ENCODE peak calls at places on chromosomes 3 and 15, in six cellular contexts. One of them, this sample, is unnamed.

GRCh38 chr3:123286308-123287023 is 84.7 kb downstream of the SEC22A start:
- DNase-seq in natural killer cell: no peak
- DNase-seq in GM20000: peak; percentile 79
- DNase-seq in mesothelial cell of epicardium: peak; percentile 70
- DNase-seq in colonic mucosa: peak; percentile 36
- DNase-seq in AG04449: no peak
- DNase-seq in this sample: no peak

GRCh38 chr3:117479095-117479494 is 769.5 kb downstream of the TUSC7 start:
- DNase-seq in AG04449: no peak
- DNase-seq in mesothelial cell of epicardium: no peak
- DNase-seq in GM20000: peak; percentile 2
- DNase-seq in colonic mucosa: no peak
- DNase-seq in natural killer cell: no peak
- DNase-seq in this sample: no peak

GRCh38 chr3:12952322-12953200 is 111.2 kb upstream of the RPL32 start:
- DNase-seq in mesothelial cell of epicardium: no peak
- DNase-seq in AG04449: no peak
- DNase-seq in GM20000: no peak
- DNase-seq in colonic mucosa: no peak
- DNase-seq in natural killer cell: no peak
- DNase-seq in this sample: no peak

GRCh38 chr3:112519424-112520001 is 20.2 kb upstream of the BTLA start:
- DNase-seq in GM20000: peak; percentile 58
- DNase-seq in colonic mucosa: peak; percentile 54
- DNase-seq in AG04449: peak; percentile 40
- DNase-seq in natural killer cell: no peak
- DNase-seq in mesothelial cell of epicardium: no peak
- DNase-seq in this sample: no peak

GRCh38 chr3:106913966-106914365 is 463.3 kb upstream of the CCDC54 start:
- DNase-seq in natural killer cell: no peak
- DNase-seq in mesothelial cell of epicardium: no peak
- DNase-seq in GM20000: no peak
- DNase-seq in colonic mucosa: no peak
- DNase-seq in AG04449: no peak
- DNase-seq in this sample: no peak

GRCh38 chr15:60179786-60180391 is 175.8 kb downstream of the FOXB1 start:
- DNase-seq in colonic mucosa: peak; percentile 25
- DNase-seq in GM20000: peak; percentile 23
- DNase-seq in AG04449: peak; percentile 9
- DNase-seq in mesothelial cell of epicardium: no peak
- DNase-seq in natural killer cell: no peak
- DNase-seq in this sample: no peak

GRCh38 chr3:65425880-65426279 is 612.8 kb downstream of the MAGI1 start:
- DNase-seq in colonic mucosa: no peak
- DNase-seq in natural killer cell: no peak
- DNase-seq in GM20000: no peak
- DNase-seq in AG04449: no peak
- DNase-seq in mesothelial cell of epicardium: no peak
- DNase-seq in this sample: no peak

GRCh38 chr3:24496529-24497482 is 2.2 kb upstream of the THRB start:
- DNase-seq in GM20000: peak; percentile 28
- DNase-seq in colonic mucosa: peak; percentile 82
- DNase-seq in mesothelial cell of epicardium: peak; percentile 53
- DNase-seq in natural killer cell: no peak
- DNase-seq in AG04449: no peak
- DNase-seq in this sample: no peak

GRCh38 chr15:90882781-90883525 is 1.4 kb upstream of the FES start:
- DNase-seq in GM20000: no peak
- DNase-seq in natural killer cell: no peak
- DNase-seq in AG04449: no peak
- DNase-seq in mesothelial cell of epicardium: no peak
- DNase-seq in colonic mucosa: no peak
- DNase-seq in this sample: no peak

GRCh38 chr3:13549513-13550256 is 760 bp downstream of the FBLN2 start:
- DNase-seq in colonic mucosa: no peak
- DNase-seq in natural killer cell: peak; percentile 26
- DNase-seq in AG04449: no peak
- DNase-seq in GM20000: no peak
- DNase-seq in mesothelial cell of epicardium: no peak
- DNase-seq in this sample: no peak

GRCh38 chr3:49867400-49867799 is 2.3 kb downstream of the CAMKV start:
- DNase-seq in GM20000: no peak
- DNase-seq in natural killer cell: no peak
- DNase-seq in AG04449: no peak
- DNase-seq in mesothelial cell of epicardium: no peak
- DNase-seq in colonic mucosa: no peak
- DNase-seq in this sample: no peak

GRCh38 chr3:82796765-82797164 is 1035.3 kb upstream of the GBE1 start:
- DNase-seq in mesothelial cell of epicardium: no peak
- DNase-seq in GM20000: no peak
- DNase-seq in natural killer cell: no peak
- DNase-seq in colonic mucosa: no peak
- DNase-seq in AG04449: no peak
- DNase-seq in this sample: no peak

GRCh38 chr3:82800248-82800647 is 1038.8 kb upstream of the GBE1 start:
- DNase-seq in natural killer cell: no peak
- DNase-seq in colonic mucosa: no peak
- DNase-seq in mesothelial cell of epicardium: no peak
- DNase-seq in AG04449: no peak
- DNase-seq in GM20000: no peak
- DNase-seq in this sample: no peak

GRCh38 chr3:82807781-82808180 is 1046.3 kb upstream of the GBE1 start:
- DNase-seq in mesothelial cell of epicardium: no peak
- DNase-seq in natural killer cell: no peak
- DNase-seq in AG04449: no peak
- DNase-seq in GM20000: no peak
- DNase-seq in colonic mucosa: no peak
- DNase-seq in this sample: no peak

DNA sequence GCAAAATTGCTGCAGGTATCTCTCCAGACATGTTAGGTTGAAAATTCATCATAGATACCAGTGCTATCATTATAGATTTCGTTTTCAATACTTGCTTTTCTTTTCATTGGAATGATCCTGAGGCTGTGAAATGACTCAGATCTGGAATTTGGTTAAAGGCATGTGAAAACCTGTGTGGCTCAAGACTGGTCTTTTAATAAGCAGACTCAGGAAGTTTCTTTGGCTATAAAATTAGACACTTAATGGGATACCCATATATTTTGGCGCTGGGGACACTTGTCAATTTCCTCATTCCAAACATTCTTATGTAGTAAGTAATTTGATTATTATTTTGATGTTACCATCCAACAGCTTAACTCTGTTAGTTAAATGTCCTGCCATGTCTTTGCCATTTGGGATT is 1041.1 kb upstream of the GBE1 start:
- DNase-seq in GM20000: no peak
- DNase-seq in natural killer cell: no peak
- DNase-seq in colonic mucosa: no peak
- DNase-seq in AG04449: no peak
- DNase-seq in mesothelial cell of epicardium: no peak
- DNase-seq in this sample: no peak
- TF ChIP-seq CTCF in GM20000: no peak
- TF ChIP-seq CTCF in natural killer cell: no peak
- TF ChIP-seq CTCF in colonic mucosa: no peak
- TF ChIP-seq CTCF in AG04449: no peak
- TF ChIP-seq CTCF in mesothelial cell of epicardium: no peak
- TF ChIP-seq CTCF in this sample: no peak

DNA sequence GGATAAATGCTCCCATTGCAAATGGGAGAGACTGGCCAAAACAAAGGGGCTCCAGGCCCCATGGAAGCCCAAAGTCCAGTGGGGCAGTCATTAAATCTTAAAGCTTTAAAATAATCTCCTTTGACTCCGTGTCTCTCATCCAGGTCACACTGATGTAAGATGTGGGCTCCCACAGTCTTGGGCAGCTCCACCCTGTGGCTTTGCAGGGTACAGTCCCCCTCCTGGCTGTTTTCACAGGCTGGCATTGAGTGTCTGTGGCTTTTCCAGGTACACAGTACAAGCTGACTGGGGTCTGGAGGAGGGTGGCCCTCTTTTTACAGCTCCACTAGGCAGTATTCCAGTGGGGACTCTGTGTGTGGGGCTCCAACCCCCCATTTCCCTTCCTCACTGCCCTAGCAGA is 45.9 kb downstream of the NIPA2 start:
- DNase-seq in GM20000: no peak
- DNase-seq in mesothelial cell of epicardium: no peak
- DNase-seq in colonic mucosa: no peak
- DNase-seq in natural killer cell: no peak
- DNase-seq in AG04449: no peak
- DNase-seq in this sample: no peak
- TF ChIP-seq CTCF in GM20000: no peak
- TF ChIP-seq CTCF in mesothelial cell of epicardium: no peak
- TF ChIP-seq CTCF in colonic mucosa: no peak
- TF ChIP-seq CTCF in natural killer cell: no peak
- TF ChIP-seq CTCF in AG04449: no peak
- TF ChIP-seq CTCF in this sample: peak; percentile 31

DNA sequence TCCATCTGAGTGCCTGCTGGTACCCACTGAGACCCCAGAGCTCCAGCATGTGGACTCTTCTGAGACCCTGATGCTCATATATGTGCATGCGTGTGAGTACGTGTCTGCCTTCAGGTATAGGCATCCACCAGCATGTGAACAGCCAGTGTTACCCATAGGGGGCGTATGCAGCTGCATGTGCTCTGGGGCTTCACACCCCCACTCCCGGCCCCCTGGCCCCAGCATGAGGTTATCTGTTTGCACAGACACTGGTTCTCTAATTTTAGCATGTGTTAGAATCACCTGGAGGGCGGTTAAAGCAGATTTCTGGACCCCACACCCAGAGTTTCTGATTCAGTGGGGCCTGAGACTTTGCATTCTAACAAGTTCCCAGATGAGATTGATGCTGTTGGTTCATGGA is 824 bp upstream of the CILP start:
- DNase-seq in AG04449: no peak
- DNase-seq in colonic mucosa: no peak
- DNase-seq in natural killer cell: no peak
- DNase-seq in GM20000: peak; percentile 70
- DNase-seq in mesothelial cell of epicardium: no peak
- DNase-seq in this sample: no peak
- TF ChIP-seq CTCF in AG04449: peak; percentile 24
- TF ChIP-seq CTCF in colonic mucosa: peak; percentile 28
- TF ChIP-seq CTCF in natural killer cell: peak; percentile 25
- TF ChIP-seq CTCF in GM20000: peak; percentile 58
- TF ChIP-seq CTCF in mesothelial cell of epicardium: no peak
- TF ChIP-seq CTCF in this sample: peak; percentile 67

GRCh38 chr3:153291052-153291689 is 129.1 kb downstream of the RAP2B start:
- DNase-seq in GM20000: no peak
- DNase-seq in natural killer cell: no peak
- DNase-seq in mesothelial cell of epicardium: no peak
- DNase-seq in colonic mucosa: no peak
- DNase-seq in AG04449: no peak
- DNase-seq in this sample: no peak
- TF ChIP-seq CTCF in GM20000: no peak
- TF ChIP-seq CTCF in natural killer cell: no peak
- TF ChIP-seq CTCF in mesothelial cell of epicardium: no peak
- TF ChIP-seq CTCF in colonic mucosa: peak; percentile 34
- TF ChIP-seq CTCF in AG04449: peak; percentile 32
- TF ChIP-seq CTCF in this sample: peak; percentile 47